ENCODE peak calls at places on chromosomes 5 and 9, in six cellular contexts. One of them, this sample, is unnamed.

GRCh38 chr9:121281614-121282291 is 13.8 kb downstream of the GSN start:
- DNase-seq in endodermal cell: peak; percentile 81
- DNase-seq in prostate gland: peak; percentile 88
- DNase-seq in tibial nerve: no peak
- DNase-seq in fibroblast of lung: peak; percentile 85
- DNase-seq in right lobe of liver: peak; percentile 63
- DNase-seq in this sample: peak; percentile 95

GRCh38 chr9:70587143-70587710 is 172.8 kb upstream of the KLF9 start:
- DNase-seq in endodermal cell: no peak
- DNase-seq in prostate gland: no peak
- DNase-seq in tibial nerve: no peak
- DNase-seq in fibroblast of lung: peak; percentile 93
- DNase-seq in right lobe of liver: no peak
- DNase-seq in this sample: no peak

GRCh38 chr9:126857261-126857960 is 3.0 kb upstream of the ZBTB34 start:
- DNase-seq in endodermal cell: no peak
- DNase-seq in prostate gland: peak; percentile 68
- DNase-seq in tibial nerve: no peak
- DNase-seq in fibroblast of lung: no peak
- DNase-seq in right lobe of liver: peak; percentile 65
- DNase-seq in this sample: no peak

GRCh38 chr9:16870606-16871357 is at the start of gene BNC2:
- DNase-seq in endodermal cell: peak; percentile 89
- DNase-seq in prostate gland: peak; percentile 14
- DNase-seq in tibial nerve: no peak
- DNase-seq in fibroblast of lung: peak; percentile 68
- DNase-seq in right lobe of liver: no peak
- DNase-seq in this sample: peak; percentile 31

GRCh38 chr9:137294684-137295312 is 7.3 kb downstream of the NRARP start:
- DNase-seq in endodermal cell: peak; percentile 83
- DNase-seq in prostate gland: no peak
- DNase-seq in tibial nerve: no peak
- DNase-seq in fibroblast of lung: peak; percentile 38
- DNase-seq in right lobe of liver: no peak
- DNase-seq in this sample: peak; percentile 28

GRCh38 chr9:76200315-76200714 is 193.9 kb downstream of the RFK start:
- DNase-seq in endodermal cell: no peak
- DNase-seq in prostate gland: no peak
- DNase-seq in tibial nerve: no peak
- DNase-seq in fibroblast of lung: peak; percentile 29
- DNase-seq in right lobe of liver: no peak
- DNase-seq in this sample: no peak

GRCh38 chr5:169873642-169874041 is 106.7 kb downstream of the INSYN2B start:
- DNase-seq in endodermal cell: no peak
- DNase-seq in prostate gland: no peak
- DNase-seq in tibial nerve: no peak
- DNase-seq in fibroblast of lung: peak; percentile 72
- DNase-seq in right lobe of liver: no peak
- DNase-seq in this sample: no peak

GRCh38 chr5:74042559-74043357 is 416.8 kb downstream of the ARHGEF28 start:
- DNase-seq in endodermal cell: no peak
- DNase-seq in prostate gland: no peak
- DNase-seq in tibial nerve: no peak
- DNase-seq in fibroblast of lung: peak; percentile 88
- DNase-seq in right lobe of liver: no peak
- DNase-seq in this sample: no peak

GRCh38 chr5:54616031-54616430 is 98.5 kb downstream of the SNX18 start:
- DNase-seq in endodermal cell: no peak
- DNase-seq in prostate gland: peak; percentile 46
- DNase-seq in tibial nerve: no peak
- DNase-seq in fibroblast of lung: peak; percentile 72
- DNase-seq in right lobe of liver: peak; percentile 83
- DNase-seq in this sample: peak; percentile 38

GRCh38 chr5:33806736-33807442 is 84.9 kb downstream of the ADAMTS12 start:
- DNase-seq in endodermal cell: no peak
- DNase-seq in prostate gland: no peak
- DNase-seq in tibial nerve: no peak
- DNase-seq in fibroblast of lung: peak; percentile 84
- DNase-seq in right lobe of liver: no peak
- DNase-seq in this sample: no peak

GRCh38 chr5:56108212-56108611 is 113.4 kb upstream of the IL6ST start:
- DNase-seq in endodermal cell: no peak
- DNase-seq in prostate gland: no peak
- DNase-seq in tibial nerve: no peak
- DNase-seq in fibroblast of lung: no peak
- DNase-seq in right lobe of liver: no peak
- DNase-seq in this sample: no peak

GRCh38 chr9:136808075-136808780 is 480 bp downstream of the RABL6 start:
- DNase-seq in endodermal cell: no peak
- DNase-seq in prostate gland: no peak
- DNase-seq in tibial nerve: no peak
- DNase-seq in fibroblast of lung: no peak
- DNase-seq in right lobe of liver: no peak
- DNase-seq in this sample: peak; percentile 46

GRCh38 chr5:15555176-15555575 is 55.2 kb downstream of the FBXL7 start:
- DNase-seq in endodermal cell: no peak
- DNase-seq in prostate gland: no peak
- DNase-seq in tibial nerve: no peak
- DNase-seq in fibroblast of lung: no peak
- DNase-seq in right lobe of liver: no peak
- DNase-seq in this sample: no peak

GRCh38 chr9:88007291-88007650 is 32.9 kb upstream of the CDK20 start:
- DNase-seq in endodermal cell: peak; percentile 81
- DNase-seq in prostate gland: no peak
- DNase-seq in tibial nerve: no peak
- DNase-seq in fibroblast of lung: peak; percentile 42
- DNase-seq in right lobe of liver: no peak
- DNase-seq in this sample: no peak

GRCh38 chr5:180070726-180071417 is 687 bp downstream of the RNF130 start:
- DNase-seq in endodermal cell: peak; percentile 79
- DNase-seq in prostate gland: peak; percentile 37
- DNase-seq in tibial nerve: no peak
- DNase-seq in fibroblast of lung: peak; percentile 64
- DNase-seq in right lobe of liver: no peak
- DNase-seq in this sample: peak; percentile 47

GRCh38 chr5:84204772-84205171 is 179.9 kb downstream of the EDIL3 start:
- DNase-seq in endodermal cell: no peak
- DNase-seq in prostate gland: no peak
- DNase-seq in tibial nerve: no peak
- DNase-seq in fibroblast of lung: no peak
- DNase-seq in right lobe of liver: no peak
- DNase-seq in this sample: no peak

GRCh38 chr5:157860898-157861894 is 2.3 kb upstream of the CLINT1 start:
- DNase-seq in endodermal cell: no peak
- DNase-seq in prostate gland: no peak
- DNase-seq in tibial nerve: no peak
- DNase-seq in fibroblast of lung: no peak
- DNase-seq in right lobe of liver: peak; percentile 80
- DNase-seq in this sample: peak; percentile 78

GRCh38 chr5:10536931-10537579 is 26.8 kb upstream of the ANKRD33B start:
- DNase-seq in endodermal cell: no peak
- DNase-seq in prostate gland: no peak
- DNase-seq in tibial nerve: no peak
- DNase-seq in fibroblast of lung: no peak
- DNase-seq in right lobe of liver: no peak
- DNase-seq in this sample: no peak

GRCh38 chr5:96702503-96703383 is 40.6 kb downstream of the CAST start:
- DNase-seq in endodermal cell: peak; percentile 90
- DNase-seq in prostate gland: peak; percentile 87
- DNase-seq in tibial nerve: peak; percentile 89
- DNase-seq in fibroblast of lung: peak; percentile 97
- DNase-seq in right lobe of liver: peak; percentile 95
- DNase-seq in this sample: peak; percentile 93

GRCh38 chr9:136147890-136148714 is 29.4 kb upstream of the TMEM250 start:
- DNase-seq in endodermal cell: no peak
- DNase-seq in prostate gland: no peak
- DNase-seq in tibial nerve: no peak
- DNase-seq in fibroblast of lung: no peak
- DNase-seq in right lobe of liver: no peak
- DNase-seq in this sample: no peak

GRCh38 chr5:6729400-6730310 is 16.4 kb downstream of the TENT4A start:
- DNase-seq in endodermal cell: no peak
- DNase-seq in prostate gland: no peak
- DNase-seq in tibial nerve: no peak
- DNase-seq in fibroblast of lung: no peak
- DNase-seq in right lobe of liver: no peak
- DNase-seq in this sample: no peak

GRCh38 chr9:125233678-125234077 is 7.5 kb downstream of the HSPA5 start:
- DNase-seq in endodermal cell: no peak
- DNase-seq in prostate gland: no peak
- DNase-seq in tibial nerve: no peak
- DNase-seq in fibroblast of lung: peak; percentile 99
- DNase-seq in right lobe of liver: no peak
- DNase-seq in this sample: no peak

GRCh38 chr5:172497591-172498255 is 43.4 kb upstream of the SH3PXD2B start:
- DNase-seq in endodermal cell: peak; percentile 26
- DNase-seq in prostate gland: peak; percentile 2
- DNase-seq in tibial nerve: no peak
- DNase-seq in fibroblast of lung: no peak
- DNase-seq in right lobe of liver: peak; percentile 28
- DNase-seq in this sample: peak; percentile 12

GRCh38 chr5:119313876-119314605 is 41.8 kb upstream of the TNFAIP8 start:
- DNase-seq in endodermal cell: peak; percentile 31
- DNase-seq in prostate gland: no peak
- DNase-seq in tibial nerve: no peak
- DNase-seq in fibroblast of lung: no peak
- DNase-seq in right lobe of liver: no peak
- DNase-seq in this sample: no peak

GRCh38 chr5:138641547-138642298 is 66.5 kb upstream of the HSPA9 start:
- DNase-seq in endodermal cell: peak; percentile 97
- DNase-seq in prostate gland: peak; percentile 52
- DNase-seq in tibial nerve: peak; percentile 59
- DNase-seq in fibroblast of lung: peak; percentile 44
- DNase-seq in right lobe of liver: peak; percentile 69
- DNase-seq in this sample: peak; percentile 74

GRCh38 chr9:68947015-68947414 is 66.9 kb downstream of the PRKACG start:
- DNase-seq in endodermal cell: peak; percentile 82
- DNase-seq in prostate gland: no peak
- DNase-seq in tibial nerve: no peak
- DNase-seq in fibroblast of lung: no peak
- DNase-seq in right lobe of liver: no peak
- DNase-seq in this sample: no peak

GRCh38 chr9:137606005-137606601 is 617 bp downstream of the ARRDC1 start:
- DNase-seq in endodermal cell: no peak
- DNase-seq in prostate gland: no peak
- DNase-seq in tibial nerve: no peak
- DNase-seq in fibroblast of lung: no peak
- DNase-seq in right lobe of liver: peak; percentile 77
- DNase-seq in this sample: peak; percentile 50

GRCh38 chr5:162410365-162410764 is 342.8 kb downstream of the GABRG2 start:
- DNase-seq in endodermal cell: no peak
- DNase-seq in prostate gland: no peak
- DNase-seq in tibial nerve: no peak
- DNase-seq in fibroblast of lung: no peak
- DNase-seq in right lobe of liver: no peak
- DNase-seq in this sample: no peak

GRCh38 chr9:107732781-107733529 is 243.4 kb upstream of the KLF4 start:
- DNase-seq in endodermal cell: no peak
- DNase-seq in prostate gland: peak; percentile 39
- DNase-seq in tibial nerve: no peak
- DNase-seq in fibroblast of lung: peak; percentile 88
- DNase-seq in right lobe of liver: no peak
- DNase-seq in this sample: no peak

GRCh38 chr9:91896513-91897121 is 53.4 kb downstream of the ROR2 start:
- DNase-seq in endodermal cell: no peak
- DNase-seq in prostate gland: peak; percentile 85
- DNase-seq in tibial nerve: no peak
- DNase-seq in fibroblast of lung: peak; percentile 82
- DNase-seq in right lobe of liver: no peak
- DNase-seq in this sample: no peak

GRCh38 chr5:153402550-153402949 is 87.9 kb upstream of the GRIA1 start:
- DNase-seq in endodermal cell: no peak
- DNase-seq in prostate gland: no peak
- DNase-seq in tibial nerve: no peak
- DNase-seq in fibroblast of lung: peak; percentile 72
- DNase-seq in right lobe of liver: no peak
- DNase-seq in this sample: no peak

GRCh38 chr5:176736271-176736965 is 73.9 kb upstream of the UNC5A start:
- DNase-seq in endodermal cell: peak; percentile 43
- DNase-seq in prostate gland: no peak
- DNase-seq in tibial nerve: no peak
- DNase-seq in fibroblast of lung: no peak
- DNase-seq in right lobe of liver: peak; percentile 15
- DNase-seq in this sample: no peak

GRCh38 chr5:14491505-14491904 is 90.1 kb upstream of the OTULINL start:
- DNase-seq in endodermal cell: no peak
- DNase-seq in prostate gland: no peak
- DNase-seq in tibial nerve: peak; percentile 53
- DNase-seq in fibroblast of lung: peak; percentile 42
- DNase-seq in right lobe of liver: no peak
- DNase-seq in this sample: no peak

GRCh38 chr5:108115673-108116072 is 266.2 kb downstream of the FBXL17 start:
- DNase-seq in endodermal cell: no peak
- DNase-seq in prostate gland: no peak
- DNase-seq in tibial nerve: no peak
- DNase-seq in fibroblast of lung: no peak
- DNase-seq in right lobe of liver: no peak
- DNase-seq in this sample: no peak
- H3K27ac ChIP-seq in endodermal cell: no peak overlapping the region
- H3K27ac ChIP-seq in prostate gland: no peak overlapping the region
- H3K27ac ChIP-seq in tibial nerve: no peak overlapping the region
- H3K27ac ChIP-seq in fibroblast of lung: no peak overlapping the region
- H3K27ac ChIP-seq in right lobe of liver: no peak overlapping the region
- H3K27ac ChIP-seq in this sample: no peak overlapping the region

GRCh38 chr5:126511961-126512360 is 83.1 kb downstream of the ALDH7A1 start:
- DNase-seq in endodermal cell: peak; percentile 20
- DNase-seq in prostate gland: no peak
- DNase-seq in tibial nerve: no peak
- DNase-seq in fibroblast of lung: no peak
- DNase-seq in right lobe of liver: no peak
- DNase-seq in this sample: no peak
- H3K4me1 ChIP-seq in endodermal cell: peaks cover 7% of the 10 kb centered on the region
- H3K4me1 ChIP-seq in prostate gland: no peaks in the 10 kb centered on the region
- H3K4me1 ChIP-seq in tibial nerve: peaks cover 72% of the 10 kb centered on the region
- H3K4me1 ChIP-seq in fibroblast of lung: peaks cover 8% of the 10 kb centered on the region
- H3K4me1 ChIP-seq in right lobe of liver: no peaks in the 10 kb centered on the region
- H3K4me1 ChIP-seq in this sample: no peaks in the 10 kb centered on the region

DNA sequence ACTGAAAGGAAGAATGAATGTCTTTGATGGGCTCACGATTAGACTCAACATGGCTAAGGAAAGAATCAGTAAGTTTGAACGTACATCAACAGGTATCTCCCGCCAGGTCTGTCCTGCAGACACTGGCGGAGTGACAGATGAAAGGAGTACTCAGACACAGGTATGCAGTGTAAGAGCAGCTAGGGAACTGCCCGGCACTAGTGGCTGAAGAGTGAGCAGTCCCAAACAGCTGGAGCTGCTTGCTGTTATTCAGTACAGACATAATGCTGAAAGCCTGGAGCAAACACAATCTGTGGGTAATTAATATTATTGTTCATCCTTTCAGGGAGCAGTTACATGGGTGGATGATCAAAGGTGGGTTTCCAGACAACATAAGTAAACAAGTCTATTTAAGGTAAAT is 835.5 kb downstream of the TLE4 start:
- DNase-seq in endodermal cell: peak; percentile 49
- DNase-seq in prostate gland: no peak
- DNase-seq in tibial nerve: no peak
- DNase-seq in fibroblast of lung: no peak
- DNase-seq in right lobe of liver: no peak
- DNase-seq in this sample: no peak
- H3K27ac ChIP-seq in endodermal cell: no peak overlapping the region
- H3K27ac ChIP-seq in prostate gland: no peak overlapping the region
- H3K27ac ChIP-seq in tibial nerve: no peak overlapping the region
- H3K27ac ChIP-seq in fibroblast of lung: no peak overlapping the region
- H3K27ac ChIP-seq in right lobe of liver: no peak overlapping the region
- H3K27ac ChIP-seq in this sample: no peak overlapping the region

GRCh38 chr9:133709716-133710571 is 28.2 kb downstream of the SARDH start:
- DNase-seq in endodermal cell: no peak
- DNase-seq in prostate gland: no peak
- DNase-seq in tibial nerve: no peak
- DNase-seq in fibroblast of lung: no peak
- DNase-seq in right lobe of liver: no peak
- DNase-seq in this sample: no peak
- H3K4me1 ChIP-seq in endodermal cell: no peaks in the 10 kb centered on the region
- H3K4me1 ChIP-seq in prostate gland: no peaks in the 10 kb centered on the region
- H3K4me1 ChIP-seq in tibial nerve: peaks cover 33% of the 10 kb centered on the region
- H3K4me1 ChIP-seq in fibroblast of lung: peaks cover 19% of the 10 kb centered on the region
- H3K4me1 ChIP-seq in right lobe of liver: peaks cover 5% of the 10 kb centered on the region
- H3K4me1 ChIP-seq in this sample: no peaks in the 10 kb centered on the region

This sample was measured in colonic mucosa.